ENCODE peak calls at places on chromosomes 12 and 14, in nine cellular contexts. One of them, this sample, is unnamed.
A peak's percentile ranks its signal among the peaks of the same experiment; 100 is the strongest.

GRCh38 chr12:25940886-25941285 is 17.6 kb upstream of the RASSF8 start:
- DNase-seq in T-helper 2 cell: no peak
- DNase-seq in AG20443: no peak
- DNase-seq in effector CD4-positive, alpha-beta T cell: no peak
- DNase-seq in NCI-H526 treated with DMSO at 0.1 percent for 48 hours: no peak
- DNase-seq in Ammon's horn: no peak
- DNase-seq in activated CD4-positive, alpha-beta T cell treated with anti-CD3 and anti-CD28 coated beads, Interleukin-2, amount 10 ng/mL, durations not matched to agents 7 days and 5 days: no peak
- DNase-seq in stimulated activated CD4-positive, alpha-beta T cell treated with anti-CD3 and anti-CD28 coated beads, Interleukin-4, amount 100 ng/mL, for 4 hours: no peak
- DNase-seq in pancreas: no peak
- DNase-seq in this sample: no peak

GRCh38 chr14:104585966-104586702 is 6.6 kb downstream of the C14orf180 start:
- DNase-seq in T-helper 2 cell: no peak
- DNase-seq in AG20443: no peak
- DNase-seq in effector CD4-positive, alpha-beta T cell: no peak
- DNase-seq in NCI-H526 treated with DMSO at 0.1 percent for 48 hours: no peak
- DNase-seq in Ammon's horn: no peak
- DNase-seq in activated CD4-positive, alpha-beta T cell treated with anti-CD3 and anti-CD28 coated beads, Interleukin-2, amount 10 ng/mL, durations not matched to agents 7 days and 5 days: no peak
- DNase-seq in stimulated activated CD4-positive, alpha-beta T cell treated with anti-CD3 and anti-CD28 coated beads, Interleukin-4, amount 100 ng/mL, for 4 hours: no peak
- DNase-seq in pancreas: peak; percentile 30
- DNase-seq in this sample: no peak

GRCh38 chr12:96047621-96048211 is 12.3 kb upstream of the LTA4H start:
- DNase-seq in T-helper 2 cell: peak; percentile 78
- DNase-seq in AG20443: peak; percentile 71
- DNase-seq in effector CD4-positive, alpha-beta T cell: no peak
- DNase-seq in NCI-H526 treated with DMSO at 0.1 percent for 48 hours: peak; percentile 19
- DNase-seq in Ammon's horn: peak; percentile 46
- DNase-seq in activated CD4-positive, alpha-beta T cell treated with anti-CD3 and anti-CD28 coated beads, Interleukin-2, amount 10 ng/mL, durations not matched to agents 7 days and 5 days: peak; percentile 41
- DNase-seq in stimulated activated CD4-positive, alpha-beta T cell treated with anti-CD3 and anti-CD28 coated beads, Interleukin-4, amount 100 ng/mL, for 4 hours: no peak
- DNase-seq in pancreas: peak; percentile 27
- DNase-seq in this sample: no peak

GRCh38 chr14:95516554-95517209 is at the start of gene SYNE3:
- DNase-seq in T-helper 2 cell: peak; percentile 70
- DNase-seq in AG20443: peak; percentile 88
- DNase-seq in effector CD4-positive, alpha-beta T cell: peak; percentile 50
- DNase-seq in NCI-H526 treated with DMSO at 0.1 percent for 48 hours: peak; percentile 28
- DNase-seq in Ammon's horn: no peak
- DNase-seq in activated CD4-positive, alpha-beta T cell treated with anti-CD3 and anti-CD28 coated beads, Interleukin-2, amount 10 ng/mL, durations not matched to agents 7 days and 5 days: peak; percentile 57
- DNase-seq in stimulated activated CD4-positive, alpha-beta T cell treated with anti-CD3 and anti-CD28 coated beads, Interleukin-4, amount 100 ng/mL, for 4 hours: peak; percentile 58
- DNase-seq in pancreas: no peak
- DNase-seq in this sample: no peak

GRCh38 chr12:120849765-120850164 is 54.4 kb downstream of the SPPL3 start:
- DNase-seq in T-helper 2 cell: no peak
- DNase-seq in AG20443: no peak
- DNase-seq in effector CD4-positive, alpha-beta T cell: no peak
- DNase-seq in NCI-H526 treated with DMSO at 0.1 percent for 48 hours: no peak
- DNase-seq in Ammon's horn: no peak
- DNase-seq in activated CD4-positive, alpha-beta T cell treated with anti-CD3 and anti-CD28 coated beads, Interleukin-2, amount 10 ng/mL, durations not matched to agents 7 days and 5 days: no peak
- DNase-seq in stimulated activated CD4-positive, alpha-beta T cell treated with anti-CD3 and anti-CD28 coated beads, Interleukin-4, amount 100 ng/mL, for 4 hours: no peak
- DNase-seq in pancreas: no peak
- DNase-seq in this sample: no peak

GRCh38 chr12:13390381-13390856 is 193.9 kb downstream of the EMP1 start:
- DNase-seq in T-helper 2 cell: no peak
- DNase-seq in AG20443: peak; percentile 75
- DNase-seq in effector CD4-positive, alpha-beta T cell: no peak
- DNase-seq in NCI-H526 treated with DMSO at 0.1 percent for 48 hours: peak; percentile 21
- DNase-seq in Ammon's horn: peak; percentile 95
- DNase-seq in activated CD4-positive, alpha-beta T cell treated with anti-CD3 and anti-CD28 coated beads, Interleukin-2, amount 10 ng/mL, durations not matched to agents 7 days and 5 days: no peak
- DNase-seq in stimulated activated CD4-positive, alpha-beta T cell treated with anti-CD3 and anti-CD28 coated beads, Interleukin-4, amount 100 ng/mL, for 4 hours: no peak
- DNase-seq in pancreas: peak; percentile 93
- DNase-seq in this sample: no peak

GRCh38 chr12:12719496-12719895 is 2.3 kb downstream of the CDKN1B start:
- DNase-seq in T-helper 2 cell: peak; percentile 60
- DNase-seq in AG20443: no peak
- DNase-seq in effector CD4-positive, alpha-beta T cell: no peak
- DNase-seq in NCI-H526 treated with DMSO at 0.1 percent for 48 hours: peak; percentile 68
- DNase-seq in Ammon's horn: no peak
- DNase-seq in activated CD4-positive, alpha-beta T cell treated with anti-CD3 and anti-CD28 coated beads, Interleukin-2, amount 10 ng/mL, durations not matched to agents 7 days and 5 days: no peak
- DNase-seq in stimulated activated CD4-positive, alpha-beta T cell treated with anti-CD3 and anti-CD28 coated beads, Interleukin-4, amount 100 ng/mL, for 4 hours: no peak
- DNase-seq in pancreas: no peak
- DNase-seq in this sample: no peak

GRCh38 chr12:131229426-131230339 is 276.0 kb downstream of the ADGRD1 start:
- DNase-seq in T-helper 2 cell: no peak
- DNase-seq in AG20443: no peak
- DNase-seq in effector CD4-positive, alpha-beta T cell: no peak
- DNase-seq in NCI-H526 treated with DMSO at 0.1 percent for 48 hours: peak; percentile 73
- DNase-seq in Ammon's horn: no peak
- DNase-seq in activated CD4-positive, alpha-beta T cell treated with anti-CD3 and anti-CD28 coated beads, Interleukin-2, amount 10 ng/mL, durations not matched to agents 7 days and 5 days: no peak
- DNase-seq in stimulated activated CD4-positive, alpha-beta T cell treated with anti-CD3 and anti-CD28 coated beads, Interleukin-4, amount 100 ng/mL, for 4 hours: no peak
- DNase-seq in pancreas: no peak
- DNase-seq in this sample: no peak

GRCh38 chr12:79566452-79566851 is 124.3 kb downstream of the PAWR start:
- DNase-seq in T-helper 2 cell: no peak
- DNase-seq in AG20443: no peak
- DNase-seq in effector CD4-positive, alpha-beta T cell: no peak
- DNase-seq in NCI-H526 treated with DMSO at 0.1 percent for 48 hours: no peak
- DNase-seq in Ammon's horn: no peak
- DNase-seq in activated CD4-positive, alpha-beta T cell treated with anti-CD3 and anti-CD28 coated beads, Interleukin-2, amount 10 ng/mL, durations not matched to agents 7 days and 5 days: no peak
- DNase-seq in stimulated activated CD4-positive, alpha-beta T cell treated with anti-CD3 and anti-CD28 coated beads, Interleukin-4, amount 100 ng/mL, for 4 hours: no peak
- DNase-seq in pancreas: no peak
- DNase-seq in this sample: no peak

GRCh38 chr14:22397338-22397737 is 191.7 kb downstream of the DAD1 start:
- DNase-seq in T-helper 2 cell: no peak
- DNase-seq in AG20443: no peak
- DNase-seq in effector CD4-positive, alpha-beta T cell: no peak
- DNase-seq in NCI-H526 treated with DMSO at 0.1 percent for 48 hours: no peak
- DNase-seq in Ammon's horn: no peak
- DNase-seq in activated CD4-positive, alpha-beta T cell treated with anti-CD3 and anti-CD28 coated beads, Interleukin-2, amount 10 ng/mL, durations not matched to agents 7 days and 5 days: no peak
- DNase-seq in stimulated activated CD4-positive, alpha-beta T cell treated with anti-CD3 and anti-CD28 coated beads, Interleukin-4, amount 100 ng/mL, for 4 hours: no peak
- DNase-seq in pancreas: no peak
- DNase-seq in this sample: no peak

GRCh38 chr14:32205984-32206383 is 2.9 kb upstream of the RNU6-8 start:
- DNase-seq in T-helper 2 cell: no peak
- DNase-seq in AG20443: no peak
- DNase-seq in effector CD4-positive, alpha-beta T cell: no peak
- DNase-seq in NCI-H526 treated with DMSO at 0.1 percent for 48 hours: no peak
- DNase-seq in Ammon's horn: no peak
- DNase-seq in activated CD4-positive, alpha-beta T cell treated with anti-CD3 and anti-CD28 coated beads, Interleukin-2, amount 10 ng/mL, durations not matched to agents 7 days and 5 days: no peak
- DNase-seq in stimulated activated CD4-positive, alpha-beta T cell treated with anti-CD3 and anti-CD28 coated beads, Interleukin-4, amount 100 ng/mL, for 4 hours: no peak
- DNase-seq in pancreas: no peak
- DNase-seq in this sample: no peak

GRCh38 chr12:51548241-51548640 is 42.8 kb upstream of the SCN8A start:
- DNase-seq in T-helper 2 cell: no peak
- DNase-seq in AG20443: no peak
- DNase-seq in effector CD4-positive, alpha-beta T cell: no peak
- DNase-seq in NCI-H526 treated with DMSO at 0.1 percent for 48 hours: no peak
- DNase-seq in Ammon's horn: no peak
- DNase-seq in activated CD4-positive, alpha-beta T cell treated with anti-CD3 and anti-CD28 coated beads, Interleukin-2, amount 10 ng/mL, durations not matched to agents 7 days and 5 days: no peak
- DNase-seq in stimulated activated CD4-positive, alpha-beta T cell treated with anti-CD3 and anti-CD28 coated beads, Interleukin-4, amount 100 ng/mL, for 4 hours: no peak
- DNase-seq in pancreas: no peak
- DNase-seq in this sample: no peak

GRCh38 chr14:89040080-89040437 is 215.6 kb downstream of the TTC8 start:
- DNase-seq in T-helper 2 cell: no peak
- DNase-seq in AG20443: no peak
- DNase-seq in effector CD4-positive, alpha-beta T cell: no peak
- DNase-seq in NCI-H526 treated with DMSO at 0.1 percent for 48 hours: no peak
- DNase-seq in Ammon's horn: no peak
- DNase-seq in activated CD4-positive, alpha-beta T cell treated with anti-CD3 and anti-CD28 coated beads, Interleukin-2, amount 10 ng/mL, durations not matched to agents 7 days and 5 days: no peak
- DNase-seq in stimulated activated CD4-positive, alpha-beta T cell treated with anti-CD3 and anti-CD28 coated beads, Interleukin-4, amount 100 ng/mL, for 4 hours: no peak
- DNase-seq in pancreas: no peak
- DNase-seq in this sample: no peak

This sample was measured in natural killer cell.